ENCODE peak calls at places on chromosome 20, in six cellular contexts. X is WTC11, C is NCI-H526, L is A673, Q is GM10248, G is PC-3. U is an unnamed sample.

GRCh38 chr20:57996936-57997629 is 231.4 kb downstream of the ANKRD60 start:
- DNase-seq in X (no peak), C (no peak), L (no peak), Q (no peak), G (peak), U (no peak)

GRCh38 chr20:20549699-20550098 is 162.7 kb downstream of the RALGAPA2 start:
- DNase-seq in X (no peak), C (no peak), L (no peak), Q (no peak), G (peak), U (no peak)

GRCh38 chr20:32168184-32168910 is 39.2 kb downstream of the PLAGL2 start:
- DNase-seq in X (peak), C (no peak), L (peak), Q (no peak), G (no peak), U (no peak)

GRCh38 chr20:13325033-13325432 is 104.0 kb downstream of the ISM1 start:
- DNase-seq in X (peak), C (no peak), L (peak), Q (no peak), G (peak), U (no peak)

GRCh38 chr20:19928379-19929360 is 88.5 kb upstream of the NAA20 start:
- DNase-seq in X (no peak), C (no peak), L (no peak), Q (no peak), G (no peak), U (no peak)

GRCh38 chr20:31896049-31896448 is 25.6 kb downstream of the TTLL9 start:
- DNase-seq in X (no peak), C (no peak), L (no peak), Q (no peak), G (no peak), U (no peak)

GRCh38 chr20:50252715-50253500 is 62.3 kb downstream of the CEBPB start:
- DNase-seq in X (no peak), C (no peak), L (no peak), Q (no peak), G (no peak), U (no peak)

GRCh38 chr20:51529758-51530157 is 12.8 kb downstream of the NFATC2 start:
- DNase-seq in X (no peak), C (no peak), L (no peak), Q (no peak), G (no peak), U (no peak)

GRCh38 chr20:432677-433299 is 24.7 kb downstream of the RBCK1 start:
- DNase-seq in X (no peak), C (no peak), L (no peak), Q (peak), G (no peak), U (no peak)

GRCh38 chr20:31691646-31692275 is 30.9 kb downstream of the BCL2L1 start:
- DNase-seq in X (no peak), C (peak), L (peak), Q (peak), G (peak), U (no peak)

GRCh38 chr20:3559637-3560036 is 88.8 kb downstream of the ATRN start:
- DNase-seq in X (no peak), C (no peak), L (no peak), Q (no peak), G (no peak), U (no peak)

GRCh38 chr20:32797160-32797468 is 22.6 kb upstream of the MAPRE1 start:
- DNase-seq in X (no peak), C (peak), L (no peak), Q (no peak), G (no peak), U (no peak)

GRCh38 chr20:44129996-44130718 is 56.8 kb downstream of the JPH2 start:
- DNase-seq in X (no peak), C (no peak), L (no peak), Q (no peak), G (peak), U (no peak)

GRCh38 chr20:54633903-54634302 is 158.5 kb downstream of the DOK5 start:
- DNase-seq in X (no peak), C (no peak), L (no peak), Q (peak), G (no peak), U (peak)

GRCh38 chr20:47086316-47086715 is 191.7 kb downstream of the EYA2 start:
- DNase-seq in X (no peak), C (no peak), L (no peak), Q (no peak), G (no peak), U (no peak)

GRCh38 chr20:326645-327031 is 1.3 kb downstream of the SOX12 start:
- DNase-seq in X (no peak), C (no peak), L (no peak), Q (no peak), G (peak), U (no peak)

GRCh38 chr20:50635676-50636600 is 55.4 kb downstream of the RIPOR3 start:
- DNase-seq in X (peak), C (peak), L (peak), Q (peak), G (peak), U (peak)

GRCh38 chr20:22949710-22950109 is 85.4 kb upstream of the SSTR4 start:
- DNase-seq in X (no peak), C (no peak), L (no peak), Q (no peak), G (peak), U (no peak)

GRCh38 chr20:6657904-6658303 is 109.6 kb upstream of the BMP2 start:
- DNase-seq in X (no peak), C (no peak), L (no peak), Q (no peak), G (no peak), U (no peak)

GRCh38 chr20:60962367-60963045 is 289.6 kb upstream of the CDH4 start:
- DNase-seq in X (no peak), C (no peak), L (no peak), Q (no peak), G (no peak), U (no peak)

GRCh38 chr20:63611646-63612045 is 15.3 kb downstream of the GMEB2 start:
- DNase-seq in X (no peak), C (no peak), L (no peak), Q (no peak), G (no peak), U (no peak)

GRCh38 chr20:35111141-35111888 is 18.7 kb upstream of the TRPC4AP start:
- DNase-seq in X (no peak), C (no peak), L (no peak), Q (no peak), G (peak), U (no peak)

GRCh38 chr20:24451428-24451827 is 18.0 kb upstream of the SYNDIG1 start:
- DNase-seq in X (no peak), C (no peak), L (no peak), Q (no peak), G (no peak), U (no peak)

GRCh38 chr20:4041748-4042411 is 26.5 kb upstream of the RNF24 start:
- DNase-seq in X (no peak), C (peak), L (no peak), Q (no peak), G (peak), U (no peak)

GRCh38 chr20:51734876-51735499 is 33.2 kb downstream of the ATP9A start:
- DNase-seq in X (no peak), C (no peak), L (no peak), Q (no peak), G (no peak), U (no peak)

GRCh38 chr20:51469578-51470520 is 72.7 kb downstream of the NFATC2 start:
- DNase-seq in X (no peak), C (peak), L (no peak), Q (no peak), G (no peak), U (no peak)

GRCh38 chr20:50464026-50464724 is 46.0 kb upstream of the PTPN1 start:
- DNase-seq in X (peak), C (peak), L (peak), Q (peak), G (peak), U (peak)

GRCh38 chr20:20695250-20695816 is 17.1 kb downstream of the RALGAPA2 start:
- DNase-seq in X (no peak), C (no peak), L (no peak), Q (no peak), G (no peak), U (no peak)

GRCh38 chr20:61220131-61220530 is 31.9 kb upstream of the CDH4 start:
- DNase-seq in X (no peak), C (no peak), L (no peak), Q (no peak), G (no peak), U (no peak)

GRCh38 chr20:8078528-8078914 is 53.5 kb upstream of the PLCB1 start:
- DNase-seq in X (no peak), C (no peak), L (no peak), Q (no peak), G (no peak), U (no peak)

GRCh38 chr20:50120935-50121693 is 8.2 kb upstream of the UBE2V1 start:
- DNase-seq in X (peak), C (peak), L (peak), Q (no peak), G (peak), U (no peak)

GRCh38 chr20:44714701-44715494 is at the start of gene CCN5:
- DNase-seq in X (no peak), C (no peak), L (peak), Q (no peak), G (peak), U (no peak)

GRCh38 chr20:23454816-23455215 is 2.1 kb upstream of the CST11 start:
- DNase-seq in X (no peak), C (no peak), L (no peak), Q (no peak), G (no peak), U (no peak)

GRCh38 chr20:63336232-63336752 is 24.9 kb downstream of the CHRNA4 start:
- DNase-seq in X (no peak), C (no peak), L (no peak), Q (no peak), G (no peak), U (no peak)

GRCh38 chr20:50251383-50251748 is 60.7 kb downstream of the CEBPB start:
- DNase-seq in X (no peak), C (no peak), L (no peak), Q (no peak), G (no peak), U (no peak)

GRCh38 chr20:38751360-38751976 is 3.2 kb downstream of the ACTR5 start:
- DNase-seq in X (no peak), C (peak), L (peak), Q (peak), G (peak), U (no peak)

U was measured in GM18507.